ENCODE peak calls at places on chromosomes 6 and 20, in four cellular contexts. B is mesenchymal stem cell, G is uterus, D is neural progenitor cell. Q is an unnamed sample. For H3K4me1, the result is how much of the 10 kb centered on the place peaks cover.

GRCh38 chr6:46338098-46338497 is 153.2 kb downstream of the RCAN2 start:
- DNase-seq in G (no peak), D (no peak), B (no peak), Q (no peak)

GRCh38 chr6:163324928-163325784 is 89.4 kb upstream of the QKI start:
- DNase-seq in D (no peak), G (no peak), B (no peak), Q (no peak)

GRCh38 chr6:107192739-107193296 is 77.5 kb upstream of the BEND3 start:
- DNase-seq in B (no peak), G (no peak), D (no peak), Q (no peak)

GRCh38 chr20:38272961-38273360 is 12.4 kb upstream of the KIAA1755 start:
- DNase-seq in B (peak), G (peak), D (no peak), Q (no peak)

GRCh38 chr20:51348866-51349265 is 193.7 kb downstream of the NFATC2 start:
- DNase-seq in B (no peak), D (no peak), G (no peak), Q (no peak)

GRCh38 chr20:5510446-5510845 is 193.7 kb upstream of the PROKR2 start:
- DNase-seq in G (no peak), B (no peak), D (peak), Q (no peak)

GRCh38 chr6:110882824-110883554 is 8.4 kb downstream of the AMD1 start:
- DNase-seq in D (no peak), G (no peak), B (no peak), Q (no peak)

GRCh38 chr20:34574426-34574825 is 15.9 kb downstream of the MAP1LC3A start:
- DNase-seq in D (no peak), B (no peak), G (no peak), Q (no peak)

DNA sequence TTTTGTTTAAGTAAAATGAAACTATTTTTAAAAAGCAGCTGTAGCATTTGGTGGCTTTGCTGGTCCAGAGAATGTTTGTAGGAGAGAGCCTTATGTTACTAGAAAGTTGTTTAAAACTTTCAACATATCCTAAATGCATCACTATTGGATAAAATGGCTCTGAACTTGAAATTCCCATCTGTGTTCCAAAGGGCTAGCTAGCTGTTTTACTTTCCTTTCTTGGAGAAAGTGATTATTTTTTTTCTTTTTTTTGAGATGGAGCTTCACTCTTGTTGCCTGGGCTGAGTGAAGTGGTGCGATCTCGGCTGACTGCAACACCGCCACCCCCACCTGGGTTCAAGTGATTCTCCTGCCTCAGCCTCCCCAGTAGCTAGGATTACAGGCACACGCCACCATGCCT is 2.5 kb downstream of the SYNJ2 start:
- DNase-seq in D (no peak), B (peak), G (no peak), Q (no peak)
- H3K4me1 ChIP-seq in D (under half), B (under half), G (under half), Q (under half)

GRCh38 chr20:47311211-47311610 is 45.3 kb downstream of the ZMYND8 start:
- DNase-seq in B (no peak), G (no peak), D (no peak), Q (no peak)
- H3K27ac ChIP-seq in B (no peak), G (no peak), D (peak), Q (no peak)

GRCh38 chr6:159988983-159989454 is 20.1 kb downstream of the IGF2R start:
- DNase-seq in G (no peak), D (no peak), B (no peak), Q (no peak)

GRCh38 chr6:159985296-159985940 is 16.5 kb downstream of the IGF2R start:
- DNase-seq in G (no peak), B (no peak), D (no peak), Q (no peak)

GRCh38 chr6:159992366-159992765 is 23.5 kb downstream of the IGF2R start:
- DNase-seq in B (no peak), D (no peak), G (no peak), Q (no peak)

GRCh38 chr6:159989882-159990480 is 21.1 kb downstream of the IGF2R start:
- DNase-seq in D (no peak), G (no peak), B (no peak), Q (no peak)

DNA sequence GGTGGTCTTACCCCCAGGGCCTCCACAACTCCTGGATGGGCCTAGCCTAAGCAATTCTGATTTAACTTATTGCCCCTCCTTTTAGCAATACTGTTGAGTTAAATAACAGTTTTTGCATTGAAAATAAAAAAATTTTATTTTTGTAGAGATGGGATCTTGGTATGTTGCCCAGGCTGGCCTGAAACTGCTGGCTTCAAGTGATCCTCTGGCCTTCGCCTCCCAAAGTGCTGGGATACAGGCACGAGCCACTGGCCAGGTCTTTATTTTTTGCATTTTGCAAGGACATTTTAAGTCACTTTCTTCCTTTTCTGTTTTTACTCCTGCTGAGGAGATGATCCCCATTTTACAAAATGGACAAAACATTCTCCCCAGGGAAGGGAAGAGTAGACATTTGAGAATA is 20.6 kb downstream of the IGF2R start:
- DNase-seq in G (no peak), D (no peak), B (no peak), Q (no peak)
- H3K4me1 ChIP-seq in G (under half), D (under half), B (under half), Q (half or more)

GRCh38 chr6:142855877-142856606 is 88.9 kb downstream of the HIVEP2 start:
- DNase-seq in D (no peak), B (no peak), G (no peak), Q (no peak)

GRCh38 chr6:142856857-142857608 is 87.9 kb downstream of the HIVEP2 start:
- DNase-seq in G (no peak), D (no peak), B (no peak), Q (no peak)

GRCh38 chr6:142856607-142856856 is 88.4 kb downstream of the HIVEP2 start:
- DNase-seq in B (no peak), D (no peak), G (no peak), Q (no peak)

GRCh38 chr6:142853244-142854180 is 91.5 kb downstream of the HIVEP2 start:
- DNase-seq in D (no peak), B (peak), G (no peak), Q (no peak)

GRCh38 chr6:142854589-142855488 is 90.1 kb downstream of the HIVEP2 start:
- DNase-seq in D (peak), G (no peak), B (peak), Q (no peak)
- H3K27ac ChIP-seq in D (no peak), G (no peak), B (no peak), Q (no peak)

GRCh38 chr20:57258055-57258454 is 8.4 kb downstream of the BMP7 start:
- DNase-seq in G (no peak), D (peak), B (no peak), Q (no peak)
- H3K4me1 ChIP-seq in G (under half), D (half or more), B (under half), Q (under half)

GRCh38 chr20:56566621-56567020 is 33.6 kb downstream of the FAM209B start:
- DNase-seq in G (no peak), B (no peak), D (no peak), Q (no peak)
- H3K27ac ChIP-seq in G (no peak), B (no peak), D (no peak), Q (no peak)

GRCh38 chr6:35730745-35731413 is 6.0 kb upstream of the ARMC12 start:
- DNase-seq in G (no peak), B (no peak), D (no peak), Q (no peak)
- H3K4me1 ChIP-seq in G (under half), B (under half), D (half or more), Q (half or more)

DNA sequence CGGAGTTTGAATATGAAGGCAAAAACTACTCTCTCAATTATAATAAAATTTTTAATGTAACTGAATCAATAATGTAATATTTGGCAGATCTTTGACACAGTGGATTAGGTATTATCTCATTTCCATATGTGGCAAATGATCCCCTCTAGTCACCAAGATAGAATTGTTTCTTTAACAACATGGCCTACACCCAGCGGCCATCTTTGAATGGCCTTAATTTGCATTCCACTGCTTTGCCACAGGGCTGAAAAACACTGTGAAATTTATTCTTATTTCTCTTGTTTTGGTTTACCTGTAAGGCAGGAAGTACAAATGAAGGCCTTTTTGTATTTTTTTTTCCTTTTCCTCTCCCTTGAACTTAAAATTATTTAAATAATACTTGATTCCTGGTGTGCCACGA is 162.6 kb upstream of the SCGN start:
- DNase-seq in G (no peak), D (no peak), B (no peak), Q (no peak)
- H3K27ac ChIP-seq in G (peak), D (no peak), B (no peak), Q (no peak)